ENCODE peak calls at places on chromosomes 6 and 20, in ten cellular contexts. One of them, this sample, is unnamed.

GRCh38 chr6:32609731-32610640 is 20.3 kb upstream of the HLA-DRB1 start:
- DNase-seq in GM20000: peak; percentile 50
- DNase-seq in foreskin fibroblast: peak; percentile 90
- DNase-seq in pancreas: no peak
- DNase-seq in fibroblast of pulmonary artery: peak; percentile 94
- DNase-seq in uterus: no peak
- DNase-seq in left ventricle myocardium inferior: no peak
- DNase-seq in BE2C: peak; percentile 34
- DNase-seq in neural progenitor cell: peak; percentile 95
- DNase-seq in MM.1S: peak; percentile 91
- DNase-seq in this sample: peak; percentile 89

GRCh38 chr20:23649242-23649641 is 11.5 kb upstream of the CST3 start:
- DNase-seq in GM20000: no peak
- DNase-seq in foreskin fibroblast: no peak
- DNase-seq in pancreas: no peak
- DNase-seq in fibroblast of pulmonary artery: no peak
- DNase-seq in uterus: no peak
- DNase-seq in left ventricle myocardium inferior: no peak
- DNase-seq in BE2C: no peak
- DNase-seq in neural progenitor cell: no peak
- DNase-seq in MM.1S: no peak
- DNase-seq in this sample: no peak

GRCh38 chr6:154433477-154434241 is 76.8 kb downstream of the CNKSR3 start:
- DNase-seq in GM20000: no peak
- DNase-seq in foreskin fibroblast: no peak
- DNase-seq in pancreas: no peak
- DNase-seq in fibroblast of pulmonary artery: no peak
- DNase-seq in uterus: no peak
- DNase-seq in left ventricle myocardium inferior: no peak
- DNase-seq in BE2C: no peak
- DNase-seq in neural progenitor cell: peak; percentile 66
- DNase-seq in MM.1S: no peak
- DNase-seq in this sample: no peak

GRCh38 chr6:56370591-56371198 is 123.3 kb upstream of the COL21A1 start:
- DNase-seq in GM20000: peak; percentile 15
- DNase-seq in foreskin fibroblast: peak; percentile 89
- DNase-seq in pancreas: no peak
- DNase-seq in fibroblast of pulmonary artery: peak; percentile 99
- DNase-seq in uterus: peak; percentile 89
- DNase-seq in left ventricle myocardium inferior: no peak
- DNase-seq in BE2C: peak; percentile 49
- DNase-seq in neural progenitor cell: no peak
- DNase-seq in MM.1S: peak; percentile 34
- DNase-seq in this sample: no peak

GRCh38 chr6:81988446-81988845 is 236.0 kb upstream of the TENT5A start:
- DNase-seq in GM20000: no peak
- DNase-seq in foreskin fibroblast: no peak
- DNase-seq in pancreas: no peak
- DNase-seq in fibroblast of pulmonary artery: no peak
- DNase-seq in uterus: no peak
- DNase-seq in left ventricle myocardium inferior: no peak
- DNase-seq in BE2C: no peak
- DNase-seq in neural progenitor cell: no peak
- DNase-seq in MM.1S: no peak
- DNase-seq in this sample: no peak

GRCh38 chr20:43749734-43750294 is 23.0 kb upstream of the GTSF1L start:
- DNase-seq in GM20000: peak; percentile 77
- DNase-seq in foreskin fibroblast: peak; percentile 84
- DNase-seq in pancreas: peak; percentile 91
- DNase-seq in fibroblast of pulmonary artery: peak; percentile 55
- DNase-seq in uterus: peak; percentile 38
- DNase-seq in left ventricle myocardium inferior: peak; percentile 80
- DNase-seq in BE2C: peak; percentile 89
- DNase-seq in neural progenitor cell: peak; percentile 82
- DNase-seq in MM.1S: peak; percentile 73
- DNase-seq in this sample: peak; percentile 75

GRCh38 chr6:22470454-22471368 is 98.7 kb upstream of the HDGFL1 start:
- DNase-seq in GM20000: no peak
- DNase-seq in foreskin fibroblast: peak; percentile 80
- DNase-seq in pancreas: peak; percentile 55
- DNase-seq in fibroblast of pulmonary artery: peak; percentile 73
- DNase-seq in uterus: peak; percentile 34
- DNase-seq in left ventricle myocardium inferior: peak; percentile 42
- DNase-seq in BE2C: peak; percentile 43
- DNase-seq in neural progenitor cell: peak; percentile 33
- DNase-seq in MM.1S: no peak
- DNase-seq in this sample: no peak

GRCh38 chr20:31860431-31861345 is 9.6 kb downstream of the DUSP15 start:
- DNase-seq in GM20000: no peak
- DNase-seq in foreskin fibroblast: peak; percentile 54
- DNase-seq in pancreas: no peak
- DNase-seq in fibroblast of pulmonary artery: peak; percentile 27
- DNase-seq in uterus: peak; percentile 13
- DNase-seq in left ventricle myocardium inferior: no peak
- DNase-seq in BE2C: no peak
- DNase-seq in neural progenitor cell: peak; percentile 87
- DNase-seq in MM.1S: no peak
- DNase-seq in this sample: peak; percentile 95

GRCh38 chr20:25644814-25645213 is 21.0 kb upstream of the NANP start:
- DNase-seq in GM20000: no peak
- DNase-seq in foreskin fibroblast: no peak
- DNase-seq in pancreas: no peak
- DNase-seq in fibroblast of pulmonary artery: no peak
- DNase-seq in uterus: no peak
- DNase-seq in left ventricle myocardium inferior: no peak
- DNase-seq in BE2C: no peak
- DNase-seq in neural progenitor cell: no peak
- DNase-seq in MM.1S: no peak
- DNase-seq in this sample: no peak

GRCh38 chr20:62178316-62179161 is 4.3 kb upstream of the MTG2 start:
- DNase-seq in GM20000: no peak
- DNase-seq in foreskin fibroblast: no peak
- DNase-seq in pancreas: peak; percentile 49
- DNase-seq in fibroblast of pulmonary artery: no peak
- DNase-seq in uterus: no peak
- DNase-seq in left ventricle myocardium inferior: no peak
- DNase-seq in BE2C: no peak
- DNase-seq in neural progenitor cell: no peak
- DNase-seq in MM.1S: no peak
- DNase-seq in this sample: no peak

GRCh38 chr6:51429042-51429712 is 610.5 kb downstream of the TFAP2B start:
- DNase-seq in GM20000: no peak
- DNase-seq in foreskin fibroblast: no peak
- DNase-seq in pancreas: no peak
- DNase-seq in fibroblast of pulmonary artery: no peak
- DNase-seq in uterus: no peak
- DNase-seq in left ventricle myocardium inferior: no peak
- DNase-seq in BE2C: no peak
- DNase-seq in neural progenitor cell: peak; percentile 88
- DNase-seq in MM.1S: no peak
- DNase-seq in this sample: peak; percentile 47

GRCh38 chr20:61609461-61609860 is 357.4 kb downstream of the CDH4 start:
- DNase-seq in GM20000: no peak
- DNase-seq in foreskin fibroblast: no peak
- DNase-seq in pancreas: no peak
- DNase-seq in fibroblast of pulmonary artery: no peak
- DNase-seq in uterus: no peak
- DNase-seq in left ventricle myocardium inferior: no peak
- DNase-seq in BE2C: no peak
- DNase-seq in neural progenitor cell: no peak
- DNase-seq in MM.1S: no peak
- DNase-seq in this sample: no peak

GRCh38 chr20:46361386-46361785 is 45.0 kb downstream of the ELMO2 start:
- DNase-seq in GM20000: no peak
- DNase-seq in foreskin fibroblast: no peak
- DNase-seq in pancreas: no peak
- DNase-seq in fibroblast of pulmonary artery: no peak
- DNase-seq in uterus: no peak
- DNase-seq in left ventricle myocardium inferior: no peak
- DNase-seq in BE2C: no peak
- DNase-seq in neural progenitor cell: no peak
- DNase-seq in MM.1S: no peak
- DNase-seq in this sample: no peak

GRCh38 chr6:168782211-168782729 is 341.3 kb downstream of the SMOC2 start:
- DNase-seq in GM20000: no peak
- DNase-seq in foreskin fibroblast: no peak
- DNase-seq in pancreas: no peak
- DNase-seq in fibroblast of pulmonary artery: no peak
- DNase-seq in uterus: no peak
- DNase-seq in left ventricle myocardium inferior: no peak
- DNase-seq in BE2C: no peak
- DNase-seq in neural progenitor cell: no peak
- DNase-seq in MM.1S: no peak
- DNase-seq in this sample: peak; percentile 48

DNA sequence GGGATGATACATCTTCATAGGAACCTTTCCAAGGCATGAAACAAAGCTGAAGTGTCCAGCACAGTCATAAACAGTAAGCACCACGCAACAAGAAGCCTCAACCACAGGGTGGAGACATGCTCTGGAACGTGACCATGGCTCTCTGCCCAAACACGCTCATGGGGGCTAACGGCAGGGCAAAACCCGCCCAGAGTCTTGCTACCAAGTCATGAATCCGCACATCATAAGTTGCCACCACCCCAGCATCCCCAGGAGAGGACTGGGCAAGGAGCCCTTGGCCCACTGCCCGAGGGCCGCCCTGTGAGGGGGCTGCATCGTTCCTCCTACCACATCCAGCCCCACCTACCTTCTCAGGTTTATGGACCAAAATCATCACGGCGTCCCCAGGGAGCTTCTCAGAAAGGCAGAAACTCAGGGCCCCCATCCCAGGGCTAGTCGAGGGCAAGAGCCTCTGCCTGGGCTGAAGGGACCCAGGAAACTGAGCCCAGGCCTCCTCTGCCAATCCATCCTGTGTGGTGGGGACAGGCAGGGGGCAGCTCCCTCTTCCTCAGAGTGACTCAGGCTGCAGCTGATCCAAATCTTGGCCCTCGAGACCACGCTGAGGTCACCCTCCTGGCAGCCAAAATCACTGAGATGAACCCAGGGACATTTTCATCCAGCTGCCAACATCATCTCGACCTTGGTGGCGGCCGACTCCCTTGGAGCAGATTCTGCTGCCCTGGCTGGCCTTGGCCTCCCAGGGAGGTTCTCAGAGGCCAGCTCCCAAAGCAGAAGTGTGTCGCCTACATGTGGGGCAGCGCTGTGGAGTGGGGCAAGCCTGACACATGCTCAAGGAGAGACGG is 42.6 kb downstream of the BMP7 start:
- DNase-seq in GM20000: no peak
- DNase-seq in foreskin fibroblast: peak; percentile 35
- DNase-seq in pancreas: no peak
- DNase-seq in fibroblast of pulmonary artery: no peak
- DNase-seq in uterus: no peak
- DNase-seq in left ventricle myocardium inferior: peak; percentile 27
- DNase-seq in BE2C: no peak
- DNase-seq in neural progenitor cell: no peak
- DNase-seq in MM.1S: no peak
- DNase-seq in this sample: no peak
- TF ChIP-seq CTCF in GM20000: no peak
- TF ChIP-seq CTCF in foreskin fibroblast: no peak
- TF ChIP-seq CTCF in pancreas: no peak
- TF ChIP-seq CTCF in fibroblast of pulmonary artery: no peak
- TF ChIP-seq CTCF in uterus: no peak
- TF ChIP-seq CTCF in left ventricle myocardium inferior: no peak
- TF ChIP-seq CTCF in BE2C: no peak
- TF ChIP-seq CTCF in neural progenitor cell: no peak
- TF ChIP-seq CTCF in MM.1S: no peak
- TF ChIP-seq CTCF in this sample: peak; percentile 53

GRCh38 chr6:165858571-165858970 is 195.5 kb upstream of the PDE10A start:
- DNase-seq in GM20000: no peak
- DNase-seq in foreskin fibroblast: no peak
- DNase-seq in pancreas: no peak
- DNase-seq in fibroblast of pulmonary artery: peak; percentile 50
- DNase-seq in uterus: no peak
- DNase-seq in left ventricle myocardium inferior: no peak
- DNase-seq in BE2C: no peak
- DNase-seq in neural progenitor cell: peak; percentile 44
- DNase-seq in MM.1S: no peak
- DNase-seq in this sample: no peak
- TF ChIP-seq CTCF in GM20000: no peak
- TF ChIP-seq CTCF in foreskin fibroblast: no peak
- TF ChIP-seq CTCF in pancreas: no peak
- TF ChIP-seq CTCF in fibroblast of pulmonary artery: peak; percentile 40
- TF ChIP-seq CTCF in uterus: peak; percentile 11
- TF ChIP-seq CTCF in left ventricle myocardium inferior: peak; percentile 44
- TF ChIP-seq CTCF in BE2C: peak; percentile 22
- TF ChIP-seq CTCF in neural progenitor cell: peak; percentile 53
- TF ChIP-seq CTCF in MM.1S: no peak
- TF ChIP-seq CTCF in this sample: no peak

GRCh38 chr20:57062696-57063270 is 203.7 kb downstream of the BMP7 start:
- DNase-seq in GM20000: no peak
- DNase-seq in foreskin fibroblast: no peak
- DNase-seq in pancreas: no peak
- DNase-seq in fibroblast of pulmonary artery: no peak
- DNase-seq in uterus: no peak
- DNase-seq in left ventricle myocardium inferior: no peak
- DNase-seq in BE2C: no peak
- DNase-seq in neural progenitor cell: no peak
- DNase-seq in MM.1S: no peak
- DNase-seq in this sample: no peak

GRCh38 chr20:57062241-57062640 is 204.2 kb downstream of the BMP7 start:
- DNase-seq in GM20000: no peak
- DNase-seq in foreskin fibroblast: no peak
- DNase-seq in pancreas: no peak
- DNase-seq in fibroblast of pulmonary artery: no peak
- DNase-seq in uterus: no peak
- DNase-seq in left ventricle myocardium inferior: no peak
- DNase-seq in BE2C: no peak
- DNase-seq in neural progenitor cell: no peak
- DNase-seq in MM.1S: no peak
- DNase-seq in this sample: no peak

GRCh38 chr20:57060407-57061057 is 205.9 kb downstream of the BMP7 start:
- DNase-seq in GM20000: no peak
- DNase-seq in foreskin fibroblast: no peak
- DNase-seq in pancreas: no peak
- DNase-seq in fibroblast of pulmonary artery: no peak
- DNase-seq in uterus: no peak
- DNase-seq in left ventricle myocardium inferior: no peak
- DNase-seq in BE2C: no peak
- DNase-seq in neural progenitor cell: no peak
- DNase-seq in MM.1S: no peak
- DNase-seq in this sample: no peak

GRCh38 chr20:57059055-57059617 is 207.3 kb downstream of the BMP7 start:
- DNase-seq in GM20000: no peak
- DNase-seq in foreskin fibroblast: no peak
- DNase-seq in pancreas: no peak
- DNase-seq in fibroblast of pulmonary artery: no peak
- DNase-seq in uterus: no peak
- DNase-seq in left ventricle myocardium inferior: no peak
- DNase-seq in BE2C: no peak
- DNase-seq in neural progenitor cell: no peak
- DNase-seq in MM.1S: peak; percentile 44
- DNase-seq in this sample: no peak

GRCh38 chr20:57061058-57061900 is 205.2 kb downstream of the BMP7 start:
- DNase-seq in GM20000: no peak
- DNase-seq in foreskin fibroblast: peak; percentile 56
- DNase-seq in pancreas: no peak
- DNase-seq in fibroblast of pulmonary artery: peak; percentile 3
- DNase-seq in uterus: peak; percentile 72
- DNase-seq in left ventricle myocardium inferior: no peak
- DNase-seq in BE2C: peak; percentile 51
- DNase-seq in neural progenitor cell: peak; percentile 81
- DNase-seq in MM.1S: no peak
- DNase-seq in this sample: peak; percentile 20
- TF ChIP-seq CTCF in GM20000: no peak
- TF ChIP-seq CTCF in foreskin fibroblast: peak; percentile 49
- TF ChIP-seq CTCF in pancreas: no peak
- TF ChIP-seq CTCF in fibroblast of pulmonary artery: peak; percentile 14
- TF ChIP-seq CTCF in uterus: peak; percentile 45
- TF ChIP-seq CTCF in left ventricle myocardium inferior: no peak
- TF ChIP-seq CTCF in BE2C: peak; percentile 60
- TF ChIP-seq CTCF in neural progenitor cell: peak; percentile 81
- TF ChIP-seq CTCF in MM.1S: peak; percentile 33
- TF ChIP-seq CTCF in this sample: peak; percentile 26

GRCh38 chr6:109949281-109950065 is 28.6 kb upstream of the GPR6 start:
- DNase-seq in GM20000: no peak
- DNase-seq in foreskin fibroblast: no peak
- DNase-seq in pancreas: no peak
- DNase-seq in fibroblast of pulmonary artery: no peak
- DNase-seq in uterus: no peak
- DNase-seq in left ventricle myocardium inferior: no peak
- DNase-seq in BE2C: no peak
- DNase-seq in neural progenitor cell: no peak
- DNase-seq in MM.1S: no peak
- DNase-seq in this sample: no peak
- TF ChIP-seq CTCF in GM20000: no peak
- TF ChIP-seq CTCF in foreskin fibroblast: no peak
- TF ChIP-seq CTCF in pancreas: no peak
- TF ChIP-seq CTCF in fibroblast of pulmonary artery: no peak
- TF ChIP-seq CTCF in uterus: no peak
- TF ChIP-seq CTCF in left ventricle myocardium inferior: no peak
- TF ChIP-seq CTCF in BE2C: no peak
- TF ChIP-seq CTCF in neural progenitor cell: no peak
- TF ChIP-seq CTCF in MM.1S: no peak
- TF ChIP-seq CTCF in this sample: no peak

This sample was measured in WERI-Rb-1.